ENCODE peak calls at places on chromosomes 16 and 17, in four cellular contexts. One of them, this sample, is unnamed.

GRCh38 chr17:73194514-73195222 is 1.8 kb downstream of the COG1 start:
- DNase-seq in heart right ventricle: no peak
- DNase-seq in GM13977: no peak
- DNase-seq in activated T-cell treated with anti-CD3 and anti-CD28 coated beads for 24 hours: no peak
- DNase-seq in this sample: no peak

GRCh38 chr16:19289805-19290490 is 4.4 kb downstream of the CLEC19A start:
- DNase-seq in heart right ventricle: no peak
- DNase-seq in GM13977: no peak
- DNase-seq in activated T-cell treated with anti-CD3 and anti-CD28 coated beads for 24 hours: no peak
- DNase-seq in this sample: no peak

GRCh38 chr17:32266389-32267269 is 997 bp downstream of the RHBDL3 start:
- DNase-seq in heart right ventricle: no peak
- DNase-seq in GM13977: no peak
- DNase-seq in activated T-cell treated with anti-CD3 and anti-CD28 coated beads for 24 hours: no peak
- DNase-seq in this sample: no peak

GRCh38 chr17:39014044-39014794 is 47.0 kb upstream of the FBXO47 start:
- DNase-seq in heart right ventricle: no peak
- DNase-seq in GM13977: no peak
- DNase-seq in activated T-cell treated with anti-CD3 and anti-CD28 coated beads for 24 hours: no peak
- DNase-seq in this sample: no peak

GRCh38 chr17:7240375-7240774 is 1.1 kb upstream of the PHF23 start:
- DNase-seq in heart right ventricle: no peak
- DNase-seq in GM13977: no peak
- DNase-seq in activated T-cell treated with anti-CD3 and anti-CD28 coated beads for 24 hours: no peak
- DNase-seq in this sample: no peak

GRCh38 chr17:74147436-74147835 is 56.0 kb upstream of the RPL38 start:
- DNase-seq in heart right ventricle: no peak
- DNase-seq in GM13977: no peak
- DNase-seq in activated T-cell treated with anti-CD3 and anti-CD28 coated beads for 24 hours: no peak
- DNase-seq in this sample: no peak

GRCh38 chr16:85863384-85863774 is 35.6 kb upstream of the IRF8 start:
- DNase-seq in heart right ventricle: no peak
- DNase-seq in GM13977: no peak
- DNase-seq in activated T-cell treated with anti-CD3 and anti-CD28 coated beads for 24 hours: no peak
- DNase-seq in this sample: no peak

GRCh38 chr17:11279776-11280344 is 38.8 kb downstream of the SHISA6 start:
- DNase-seq in heart right ventricle: no peak
- DNase-seq in GM13977: no peak
- DNase-seq in activated T-cell treated with anti-CD3 and anti-CD28 coated beads for 24 hours: no peak
- DNase-seq in this sample: no peak